ENCODE peak calls at places on chromosomes 12 and 14, in ten cellular contexts. F, U, P, H, C, I, M, O, R and W are unnamed samples.

GRCh38 chr12:80107221-80107620 is 7.9 kb downstream of the OTOGL start:
- DNase-seq in P (no peak), U (no peak), O (no peak), H (no peak), F (peak; percentile 26), I (no peak), M (no peak), R (no peak), C (peak; percentile 2), W (no peak)

GRCh38 chr14:91418387-91419043 is 895 bp upstream of the CCDC88C start:
- DNase-seq in M (peak; percentile 87), U (peak; percentile 66), H (peak; percentile 68), O (peak; percentile 76), F (peak; percentile 17), I (no peak), P (no peak), C (no peak), R (peak; percentile 72), W (peak; percentile 57)

GRCh38 chr14:105066285-105067071 is 1.2 kb upstream of the GPR132 start:
- DNase-seq in O (no peak), I (no peak), R (no peak), C (no peak), P (peak; percentile 52), F (no peak), U (no peak), H (no peak), M (peak; percentile 46), W (no peak)

GRCh38 chr12:38921025-38921677 is 15.8 kb upstream of the CPNE8 start:
- DNase-seq in M (no peak), H (peak; percentile 83), I (no peak), U (peak; percentile 22), C (peak; percentile 46), R (peak; percentile 92), O (no peak), F (no peak), P (no peak), W (peak; percentile 24)

GRCh38 chr12:76568888-76569551 is 9.4 kb upstream of the OSBPL8 start:
- DNase-seq in O (no peak), P (no peak), I (no peak), C (no peak), F (no peak), M (no peak), H (no peak), R (no peak), U (no peak), W (no peak)

GRCh38 chr12:113955109-113955970 is 10.8 kb downstream of the RBM19 start:
- DNase-seq in O (no peak), R (peak; percentile 67), C (no peak), H (peak; percentile 70), M (no peak), F (peak; percentile 7), U (no peak), P (no peak), I (no peak), W (no peak)

GRCh38 chr12:3418609-3419469 is 72.2 kb upstream of the PRMT8 start:
- DNase-seq in U (no peak), F (no peak), I (no peak), M (no peak), C (no peak), R (no peak), P (no peak), H (no peak), O (no peak), W (no peak)

GRCh38 chr14:55281316-55281839 is 10.2 kb downstream of the FBXO34 start:
- DNase-seq in H (no peak), O (no peak), M (no peak), R (no peak), U (no peak), P (no peak), C (no peak), I (no peak), F (no peak), W (no peak)

GRCh38 chr12:1644523-1645438 is 15.8 kb downstream of the WNT5B start:
- DNase-seq in M (no peak), R (no peak), I (no peak), H (no peak), O (peak; percentile 81), F (peak; percentile 91), U (peak; percentile 88), C (no peak), P (peak; percentile 87), W (no peak)

GRCh38 chr14:34324363-34324795 is 137.7 kb downstream of the SPTSSA start:
- DNase-seq in P (no peak), I (no peak), C (no peak), R (peak; percentile 67), H (peak; percentile 58), O (no peak), U (no peak), F (peak; percentile 26), M (no peak), W (no peak)

DNA sequence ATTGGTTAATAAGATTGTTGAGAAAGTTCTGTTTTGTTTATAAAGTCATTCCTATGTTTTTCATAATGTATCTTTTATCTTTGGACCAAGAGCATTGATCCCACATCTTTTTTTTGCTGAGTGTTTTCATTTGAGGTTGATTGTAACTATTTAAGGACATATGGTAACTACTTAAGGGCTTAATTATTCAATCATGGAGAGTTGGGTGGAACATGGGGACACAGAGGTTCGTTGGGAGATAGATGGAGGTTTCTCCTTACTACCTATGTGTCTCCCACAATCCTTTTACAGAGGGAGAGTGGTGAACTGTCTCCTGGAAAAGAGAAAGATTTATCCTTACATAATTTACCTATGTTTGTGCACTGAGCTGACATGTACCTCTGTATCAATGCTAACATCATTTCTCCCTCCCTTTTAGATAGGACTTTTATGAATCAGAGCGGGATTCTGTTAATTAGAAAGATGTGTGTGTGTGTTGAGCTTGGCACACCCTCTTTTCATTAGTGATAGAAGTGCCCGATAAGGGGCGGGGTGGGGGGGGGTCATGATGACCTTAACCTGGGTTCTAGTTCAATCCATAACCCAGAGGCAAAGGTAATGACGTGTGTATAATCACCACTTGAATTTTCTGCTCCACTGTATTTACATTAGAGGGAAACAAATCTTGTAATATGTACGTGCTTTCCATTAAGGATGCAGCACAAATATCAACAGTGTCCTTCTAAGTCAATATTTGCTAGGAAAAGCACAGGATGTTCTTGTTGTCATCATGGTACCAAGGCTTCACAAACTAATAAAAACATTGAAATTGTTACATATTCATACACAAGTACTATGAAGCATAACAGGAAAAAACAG is 121.0 kb upstream of the SLC38A2 start:
- DNase-seq in I (no peak), C (no peak), M (no peak), H (peak; percentile 96), R (peak; percentile 61), F (no peak), O (no peak), U (no peak), P (no peak), W (no peak)
- H3K27ac ChIP-seq in I (no peak overlapping the region), C (peak overlapping the region; percentile 90), M (no peak overlapping the region), H (peak overlapping the region; percentile 88), R (peak overlapping the region; percentile 63), F (peak overlapping the region; percentile 93), O (no peak overlapping the region), U (peak overlapping the region; percentile 74), P (peak overlapping the region; percentile 42), W (no peak overlapping the region)

GRCh38 chr12:30438526-30439120 is 257.0 kb downstream of the IPO8 start:
- DNase-seq in U (no peak), F (no peak), M (no peak), P (no peak), C (no peak), R (no peak), I (no peak), O (no peak), H (no peak), W (no peak)

GRCh38 chr12:30437616-30438015 is 258.1 kb downstream of the IPO8 start:
- DNase-seq in H (no peak), U (no peak), M (no peak), I (no peak), R (no peak), F (peak; percentile 21), C (no peak), O (no peak), P (no peak), W (no peak)

GRCh38 chr12:30437044-30437443 is 258.6 kb downstream of the IPO8 start:
- DNase-seq in I (no peak), U (no peak), P (no peak), R (peak; percentile 48), C (no peak), M (no peak), O (no peak), F (no peak), H (no peak), W (no peak)

DNA sequence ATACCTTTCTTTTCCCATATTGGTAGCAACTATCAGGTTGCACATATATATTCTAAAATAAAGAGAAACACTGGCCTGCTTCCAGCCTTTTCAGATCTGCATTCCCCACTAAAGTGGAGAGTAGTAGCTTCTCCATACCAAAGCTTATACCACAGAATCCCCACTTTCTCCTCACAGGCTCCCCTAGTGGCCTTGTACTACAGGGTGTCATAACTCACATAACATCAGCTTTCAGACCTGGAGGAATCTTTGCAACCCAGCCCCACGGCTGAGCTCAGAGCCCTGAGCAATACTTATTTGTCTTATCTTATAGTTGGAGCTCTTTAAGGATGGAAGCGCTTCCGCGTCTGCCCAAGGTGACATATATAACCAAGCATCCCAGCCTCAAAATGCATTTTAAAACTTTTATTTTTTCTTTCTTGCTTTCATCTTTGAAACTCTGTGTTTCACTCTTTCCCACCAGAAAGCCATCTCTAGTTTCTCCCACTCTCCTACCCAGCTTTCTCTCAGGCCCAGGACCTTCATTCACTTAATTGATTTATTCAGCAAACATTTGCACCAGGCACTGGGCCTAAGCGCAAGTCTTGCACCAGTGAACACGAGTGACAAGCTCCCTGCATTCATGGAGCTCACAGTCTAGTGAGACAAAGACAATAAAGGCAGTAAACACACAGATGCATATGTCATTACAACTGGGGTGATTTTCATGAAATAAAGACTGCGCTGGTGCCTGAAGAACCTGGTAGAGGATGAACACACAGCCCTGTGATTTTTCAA is 254.7 kb downstream of the IPO8 start:
- DNase-seq in I (no peak), O (no peak), P (no peak), M (no peak), U (no peak), H (peak; percentile 35), R (peak; percentile 46), F (peak; percentile 27), C (no peak), W (no peak)
- TF ChIP-seq CTCF in I (no peak), O (no peak), P (no peak), M (no peak), U (peak; percentile 48), H (no peak), R (peak; percentile 58), F (peak; percentile 34), C (peak; percentile 57), W (peak; percentile 23)

GRCh38 chr12:131114942-131115584 is 161.4 kb downstream of the ADGRD1 start:
- DNase-seq in P (no peak), I (no peak), M (no peak), H (no peak), O (peak; percentile 35), F (no peak), C (no peak), R (no peak), U (no peak), W (no peak)
- H3K27ac ChIP-seq in P (no peak overlapping the region), I (no peak overlapping the region), M (no peak overlapping the region), H (no peak overlapping the region), O (no peak overlapping the region), F (no peak overlapping the region), C (no peak overlapping the region), R (no peak overlapping the region), U (peak overlapping the region; percentile 51), W (no peak overlapping the region)

GRCh38 chr12:32588604-32589003 is 90.5 kb upstream of the DNM1L start:
- DNase-seq in F (no peak), P (no peak), H (no peak), U (no peak), O (no peak), R (no peak), M (no peak), I (no peak), C (no peak), W (no peak)
- TF ChIP-seq CTCF in F (no peak), P (no peak), H (no peak), U (no peak), O (no peak), R (no peak), M (no peak), I (no peak), C (no peak), W (no peak)